ENCODE peak calls at places on chromosomes 2 and 18, in six cellular contexts. E is OCI-LY7, W is GM12865, Y is heart right ventricle, R is upper lobe of right lung, Z is endodermal cell. M is an unnamed sample.

GRCh38 chr2:208142255-208142924 is 3.6 kb downstream of the CRYGB start:
- DNase-seq in E (no peak), Z (no peak), R (no peak), Y (no peak), W (no peak), M (no peak)

GRCh38 chr2:233437439-233437955 is 83.2 kb downstream of the DGKD start:
- DNase-seq in R (peak), Y (no peak), W (no peak), Z (no peak), E (no peak), M (no peak)

GRCh38 chr2:239109041-239109915 is 261.4 kb downstream of the TWIST2 start:
- DNase-seq in R (peak), Y (no peak), E (no peak), W (no peak), Z (no peak), M (no peak)

GRCh38 chr18:79546781-79547272 is 132.8 kb upstream of the CTDP1 start:
- DNase-seq in Y (no peak), Z (peak), R (peak), E (no peak), W (no peak), M (no peak)

GRCh38 chr2:40343904-40344303 is 108.0 kb downstream of the SLC8A1 start:
- DNase-seq in R (no peak), E (no peak), Z (no peak), W (no peak), Y (no peak), M (no peak)

GRCh38 chr2:88658890-88659881 is 31.9 kb upstream of the EIF2AK3 start:
- DNase-seq in E (no peak), Y (peak), Z (peak), W (no peak), R (no peak), M (no peak)

GRCh38 chr18:35780937-35781336 is 191.5 kb upstream of the RMP24 start:
- DNase-seq in W (no peak), Z (no peak), R (no peak), E (no peak), Y (no peak), M (no peak)

GRCh38 chr18:58013241-58014211 is 30.5 kb upstream of the NEDD4L start:
- DNase-seq in E (no peak), W (no peak), Z (no peak), R (no peak), Y (no peak), M (no peak)

GRCh38 chr2:9739508-9739907 is 103.8 kb upstream of the TAF1B start:
- DNase-seq in R (peak), W (peak), Z (no peak), Y (peak), E (no peak), M (no peak)

GRCh38 chr2:167928434-167928833 is 319.0 kb downstream of the STK39 start:
- DNase-seq in Y (no peak), Z (no peak), W (no peak), E (no peak), R (no peak), M (no peak)

GRCh38 chr2:230600285-230600684 is 112.4 kb upstream of the CAB39 start:
- DNase-seq in Z (no peak), W (no peak), Y (no peak), E (no peak), R (no peak), M (no peak)

GRCh38 chr2:226618875-226619605 is 180.6 kb downstream of the IRS1 start:
- DNase-seq in E (no peak), W (no peak), R (no peak), Y (no peak), Z (no peak), M (no peak)

GRCh38 chr2:241857572-241858121 is 1.0 kb downstream of the PDCD1 start:
- DNase-seq in Z (no peak), Y (no peak), R (peak), E (no peak), W (no peak), M (no peak)

GRCh38 chr2:26521054-26521912 is 43.4 kb upstream of the OTOF start:
- DNase-seq in Y (no peak), Z (peak), E (peak), R (peak), W (peak), M (no peak)

GRCh38 chr2:70111752-70112591 is 24.7 kb downstream of the PCBP1 start:
- DNase-seq in E (no peak), Z (peak), W (no peak), Y (no peak), R (no peak), M (no peak)

GRCh38 chr2:128401680-128402079 is 83.0 kb upstream of the HS6ST1 start:
- DNase-seq in W (no peak), E (no peak), R (peak), Z (peak), Y (no peak), M (no peak)

GRCh38 chr2:163667064-163667887 is 68.5 kb downstream of the FIGN start:
- DNase-seq in E (no peak), W (no peak), R (no peak), Y (peak), Z (no peak), M (no peak)

GRCh38 chr2:3261511-3261910 is 116.1 kb downstream of the EIPR1 start:
- DNase-seq in E (no peak), Z (no peak), Y (no peak), W (no peak), R (no peak), M (no peak)

GRCh38 chr2:24174851-24175277 is at the start of gene FAM228A:
- DNase-seq in Y (no peak), W (no peak), E (no peak), R (no peak), Z (no peak), M (no peak)

GRCh38 chr2:68319397-68320117 is at the start of gene CNRIP1:
- DNase-seq in Y (peak), E (no peak), Z (peak), W (no peak), R (peak), M (no peak)

GRCh38 chr2:100845141-100845991 is 25.4 kb downstream of the NPAS2 start:
- DNase-seq in E (no peak), Z (no peak), R (no peak), Y (peak), W (no peak), M (no peak)

GRCh38 chr2:45494275-45494977 is 116.6 kb downstream of the SRBD1 start:
- DNase-seq in R (no peak), E (peak), W (peak), Y (peak), Z (no peak), M (peak)

GRCh38 chr2:206804326-206804725 is 38.9 kb downstream of the FASTKD2 start:
- DNase-seq in Y (no peak), W (no peak), Z (no peak), E (no peak), R (no peak), M (no peak)

GRCh38 chr2:78602862-78603261 is 422.6 kb upstream of the REG3G start:
- DNase-seq in W (no peak), R (no peak), Y (no peak), Z (no peak), E (no peak), M (no peak)

GRCh38 chr2:145108959-145109710 is 589.2 kb upstream of the ZEB2 start:
- DNase-seq in Y (no peak), R (no peak), Z (no peak), E (no peak), W (no peak), M (no peak)

GRCh38 chr18:11505993-11506392 is 103.4 kb upstream of the SLC35G4 start:
- DNase-seq in E (no peak), Z (no peak), Y (no peak), W (no peak), R (no peak), M (no peak)

GRCh38 chr2:224308267-224308911 is 93.5 kb downstream of the FAM124B start:
- DNase-seq in W (peak), Y (no peak), Z (no peak), E (no peak), R (no peak), M (peak)

GRCh38 chr2:80299672-80300071 is 4.9 kb downstream of the LRRTM1 start:
- DNase-seq in E (no peak), R (no peak), Z (no peak), Y (no peak), W (no peak), M (no peak)

GRCh38 chr2:20443276-20443920 is 3.5 kb upstream of the RHOB start:
- DNase-seq in Z (peak), W (peak), Y (peak), R (peak), E (peak), M (no peak)

GRCh38 chr2:202009563-202009962 is 24.1 kb upstream of the FZD7 start:
- DNase-seq in Y (no peak), Z (no peak), W (no peak), R (no peak), E (no peak), M (no peak)

GRCh38 chr18:51009071-51009470 is 20.9 kb upstream of the SMAD4 start:
- DNase-seq in W (no peak), Y (no peak), R (no peak), Z (no peak), E (no peak), M (no peak)

GRCh38 chr2:14621114-14621513 is 11.4 kb upstream of the LRATD1 start:
- DNase-seq in R (no peak), Y (no peak), Z (no peak), E (no peak), W (no peak), M (no peak)

GRCh38 chr2:2320486-2321249 is 10.4 kb downstream of the MYT1L start:
- DNase-seq in E (no peak), R (no peak), Z (no peak), Y (no peak), W (no peak), M (no peak)

GRCh38 chr2:45343618-45344017 is 267.4 kb downstream of the SRBD1 start:
- DNase-seq in W (no peak), R (no peak), Y (no peak), Z (peak), E (no peak), M (no peak)

GRCh38 chr2:110771549-110772382 is 39.4 kb downstream of the ACOXL start:
- DNase-seq in Y (no peak), W (no peak), R (no peak), E (no peak), Z (no peak), M (no peak)

GRCh38 chr18:22403950-22404349 is 13.8 kb downstream of the CTAGE1 start:
- DNase-seq in W (no peak), Z (no peak), Y (no peak), E (no peak), R (no peak), M (no peak)

GRCh38 chr2:140863713-140864112 is 1267.1 kb downstream of the LRP1B start:
- DNase-seq in W (peak), E (peak), R (no peak), Z (no peak), Y (no peak), M (peak)
- TF ChIP-seq CTCF in W (peak), E (peak), R (peak), Z (peak), Y (peak), M (peak)

DNA sequence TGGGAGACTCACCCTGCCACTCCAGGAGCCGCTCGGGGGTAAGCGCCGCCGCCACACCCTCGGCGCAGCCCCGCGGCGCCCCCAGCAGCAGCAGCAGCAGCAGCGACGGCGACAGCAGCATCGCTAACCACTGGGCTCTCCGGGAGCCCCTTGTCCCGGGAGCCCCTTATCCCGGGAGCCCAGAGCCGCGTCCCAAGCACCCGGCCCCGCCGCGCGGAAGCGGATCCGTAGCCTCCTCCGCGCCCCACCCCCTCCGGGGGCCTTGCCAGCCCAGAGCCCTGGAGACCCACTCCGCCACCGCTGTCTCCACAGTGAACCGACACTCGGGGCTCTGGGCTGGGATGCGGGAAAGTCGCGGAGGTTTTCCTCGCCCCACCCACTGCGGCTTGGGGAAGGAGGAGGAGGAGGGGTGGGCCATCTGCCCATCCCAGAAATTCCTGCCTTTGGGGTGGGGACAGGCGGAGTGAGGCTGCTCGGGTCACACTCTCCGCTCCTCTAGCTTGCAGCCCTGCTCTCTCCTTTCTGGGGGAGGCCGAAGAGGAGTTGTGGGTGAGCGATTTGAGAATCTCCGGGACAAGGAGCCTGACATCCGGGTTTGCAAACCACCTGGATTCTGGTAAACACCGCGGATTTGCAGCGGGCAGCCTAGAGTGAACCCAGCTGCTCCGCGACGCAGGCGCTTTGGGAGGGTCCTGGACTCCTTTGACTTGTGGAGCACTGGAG is at the start of gene PLA2R1:
- DNase-seq in W (no peak), R (peak), E (no peak), Y (peak), Z (peak), M (no peak)
- H3K4me3 ChIP-seq in W (no peak), R (peak), E (no peak), Y (peak), Z (peak), M (no peak)

DNA sequence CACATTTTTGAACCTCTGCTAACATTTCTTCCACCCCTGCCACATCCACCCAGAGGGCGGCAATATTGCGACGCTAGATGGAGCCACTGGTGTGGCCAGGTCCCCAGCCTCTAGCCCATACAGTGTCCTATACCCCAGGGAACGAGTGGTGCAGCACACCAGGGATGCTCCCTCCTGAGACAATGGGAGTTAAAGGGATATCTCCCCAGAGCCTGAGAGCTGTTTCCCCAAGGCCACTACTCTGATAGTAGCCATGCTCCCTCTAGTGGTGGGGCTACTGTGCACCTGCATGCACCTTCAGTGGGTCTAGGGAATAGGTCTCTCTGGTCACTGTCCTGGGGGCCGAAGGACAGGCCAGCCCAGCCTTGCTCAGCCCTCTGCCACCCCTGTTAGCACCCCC is 336.4 kb upstream of the FSHR start:
- DNase-seq in Y (peak), E (peak), Z (peak), W (peak), R (no peak), M (no peak)
- TF ChIP-seq CTCF in Y (peak), E (peak), Z (peak), W (peak), R (peak), M (peak)

GRCh38 chr18:14179306-14179705 is 47.1 kb upstream of the ZNF519 start:
- DNase-seq in Y (no peak), Z (no peak), W (no peak), R (no peak), E (peak), M (no peak)
- H3K4me3 ChIP-seq in Y (peak), Z (no peak), W (peak), R (peak), E (peak), M (no peak)

GRCh38 chr2:30150786-30151185 is 4.0 kb downstream of the YPEL5 start:
- DNase-seq in E (no peak), Z (no peak), R (no peak), W (no peak), Y (no peak), M (no peak)
- TF ChIP-seq CTCF in E (no peak), Z (no peak), R (no peak), W (no peak), Y (no peak), M (no peak)

GRCh38 chr2:236747426-236747825 is 177.8 kb downstream of the ACKR3 start:
- DNase-seq in Y (no peak), Z (no peak), R (no peak), W (no peak), E (no peak), M (no peak)

GRCh38 chr2:236748385-236748784 is 178.8 kb downstream of the ACKR3 start:
- DNase-seq in Z (no peak), Y (peak), R (no peak), E (no peak), W (no peak), M (no peak)

GRCh38 chr2:236746833-236747232 is 177.2 kb downstream of the ACKR3 start:
- DNase-seq in Z (no peak), R (no peak), W (no peak), Y (no peak), E (no peak), M (no peak)

GRCh38 chr2:236748801-236749200 is 179.2 kb downstream of the ACKR3 start:
- DNase-seq in E (no peak), W (no peak), Y (peak), Z (no peak), R (no peak), M (no peak)

DNA sequence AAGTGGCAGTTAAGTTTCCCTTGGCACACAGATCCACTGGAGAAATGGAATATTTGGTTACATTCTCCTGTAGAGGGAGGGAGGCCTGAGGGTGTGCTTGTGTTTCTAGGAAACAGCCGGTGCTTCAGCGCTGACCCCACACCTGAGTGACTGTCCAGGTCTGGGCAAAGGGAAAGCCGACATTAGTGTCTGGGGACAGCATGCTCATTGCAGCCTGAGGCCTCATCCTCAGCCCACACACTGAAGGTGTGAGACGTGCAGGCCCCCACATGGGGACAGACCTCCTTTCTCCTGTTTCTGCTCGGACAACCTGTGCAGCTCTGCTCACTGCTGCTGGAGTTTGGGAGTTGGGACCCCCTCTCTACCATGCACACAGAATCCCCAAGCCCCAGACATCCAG is 178.3 kb downstream of the ACKR3 start:
- DNase-seq in R (no peak), Z (no peak), Y (no peak), W (no peak), E (no peak), M (no peak)
- H3K4me3 ChIP-seq in R (no peak), Z (no peak), Y (no peak), W (no peak), E (no peak), M (no peak)

DNA sequence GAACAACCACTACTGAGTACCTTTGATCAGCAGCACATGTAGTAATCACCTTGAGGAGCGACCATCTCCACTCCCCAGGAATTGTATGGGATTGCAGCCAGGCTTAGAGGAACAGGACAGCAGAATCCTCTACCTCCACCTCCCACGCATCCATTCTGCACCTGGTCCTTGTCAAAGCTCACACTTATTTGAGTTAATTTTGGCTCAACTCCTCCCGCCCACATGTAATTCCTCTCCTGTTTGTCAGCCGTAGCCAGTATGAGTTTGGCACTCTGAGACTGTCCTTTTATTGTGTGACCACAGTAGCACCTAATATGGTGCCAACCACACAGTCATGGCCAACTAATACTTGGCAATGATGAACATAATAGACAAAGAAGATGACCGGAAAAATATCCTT is 68.9 kb downstream of the NABP1 start:
- DNase-seq in Z (no peak), Y (no peak), W (no peak), E (no peak), R (no peak), M (no peak)
- TF ChIP-seq CTCF in Z (no peak), Y (no peak), W (no peak), E (no peak), R (no peak), M (no peak)